ENCODE peak calls at places on chromosomes 12 and 14, in five cellular contexts. One of them, this sample, is unnamed.

GRCh38 chr12:107322063-107322462 is 228.7 kb upstream of the CRY1 start:
- DNase-seq in neural progenitor cell: no peak
- DNase-seq in colonic mucosa: no peak
- DNase-seq in AG04450: no peak
- DNase-seq in uterus: no peak
- DNase-seq in this sample: no peak

GRCh38 chr14:93989939-93990338 is 7.2 kb upstream of the CCDC197 start:
- DNase-seq in uterus: no peak
- DNase-seq in neural progenitor cell: no peak
- DNase-seq in AG04450: no peak
- DNase-seq in colonic mucosa: no peak
- DNase-seq in this sample: no peak

GRCh38 chr12:3679831-3680230 is 73.1 kb downstream of the CRACR2A start:
- DNase-seq in neural progenitor cell: no peak
- DNase-seq in AG04450: no peak
- DNase-seq in uterus: no peak
- DNase-seq in colonic mucosa: no peak
- DNase-seq in this sample: no peak

GRCh38 chr14:58479975-58480374 is 52.5 kb downstream of the KIAA0586 start:
- DNase-seq in uterus: no peak
- DNase-seq in neural progenitor cell: no peak
- DNase-seq in AG04450: no peak
- DNase-seq in colonic mucosa: no peak
- DNase-seq in this sample: no peak

GRCh38 chr12:104292872-104293794 is 10.4 kb upstream of the EID3 start:
- DNase-seq in uterus: no peak
- DNase-seq in neural progenitor cell: no peak
- DNase-seq in colonic mucosa: no peak
- DNase-seq in AG04450: no peak
- DNase-seq in this sample: no peak

GRCh38 chr12:94987806-94988205 is 15.7 kb downstream of the NDUFA12 start:
- DNase-seq in AG04450: no peak
- DNase-seq in colonic mucosa: no peak
- DNase-seq in uterus: no peak
- DNase-seq in neural progenitor cell: no peak
- DNase-seq in this sample: no peak

GRCh38 chr14:100651999-100652508 is 64.8 kb upstream of the BEGAIN start:
- DNase-seq in uterus: no peak
- DNase-seq in neural progenitor cell: no peak
- DNase-seq in colonic mucosa: no peak
- DNase-seq in AG04450: peak
- DNase-seq in this sample: no peak

GRCh38 chr12:13455765-13456164 is 259.2 kb downstream of the EMP1 start:
- DNase-seq in AG04450: no peak
- DNase-seq in neural progenitor cell: no peak
- DNase-seq in colonic mucosa: no peak
- DNase-seq in uterus: no peak
- DNase-seq in this sample: no peak

GRCh38 chr14:64682173-64682710 is 22.0 kb upstream of the PLEKHG3 start:
- DNase-seq in neural progenitor cell: no peak
- DNase-seq in colonic mucosa: peak
- DNase-seq in uterus: peak
- DNase-seq in AG04450: no peak
- DNase-seq in this sample: no peak

GRCh38 chr12:86233126-86233525 is 23.1 kb downstream of the MGAT4C start:
- DNase-seq in AG04450: no peak
- DNase-seq in uterus: no peak
- DNase-seq in colonic mucosa: no peak
- DNase-seq in neural progenitor cell: no peak
- DNase-seq in this sample: no peak

GRCh38 chr12:12819752-12820311 is 6.7 kb downstream of the DDX47 start:
- DNase-seq in colonic mucosa: no peak
- DNase-seq in uterus: peak
- DNase-seq in AG04450: peak
- DNase-seq in neural progenitor cell: no peak
- DNase-seq in this sample: no peak

GRCh38 chr14:88143817-88144216 is 138.9 kb downstream of the GPR65 start:
- DNase-seq in colonic mucosa: no peak
- DNase-seq in uterus: no peak
- DNase-seq in AG04450: no peak
- DNase-seq in neural progenitor cell: peak
- DNase-seq in this sample: no peak

DNA sequence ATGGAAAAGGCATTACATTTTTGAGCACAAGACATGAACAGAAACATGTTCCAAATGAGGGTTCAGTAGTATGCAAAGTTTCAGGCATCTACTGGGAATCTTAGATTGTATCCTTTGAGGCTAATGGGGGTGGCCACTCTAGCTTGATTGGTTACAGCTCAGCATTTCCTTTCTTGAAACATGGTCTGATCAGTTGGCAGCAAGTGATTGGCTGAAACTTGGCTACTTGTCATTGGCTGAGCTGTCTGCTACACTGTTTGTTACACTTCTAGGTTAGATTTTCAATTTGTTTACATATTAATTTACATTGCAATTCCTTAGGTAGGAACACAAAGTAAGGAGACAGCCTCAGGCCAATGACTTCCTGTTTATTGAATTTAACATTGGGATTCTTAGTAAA is 918.0 kb upstream of the SEL1L start:
- DNase-seq in uterus: no peak
- DNase-seq in AG04450: no peak
- DNase-seq in neural progenitor cell: no peak
- DNase-seq in colonic mucosa: no peak
- DNase-seq in this sample: no peak
- H3K4me3 ChIP-seq in uterus: no peak
- H3K4me3 ChIP-seq in AG04450: no peak
- H3K4me3 ChIP-seq in neural progenitor cell: no peak
- H3K4me3 ChIP-seq in colonic mucosa: no peak
- H3K4me3 ChIP-seq in this sample: no peak

GRCh38 chr14:76956253-76957090 is 72.0 kb downstream of the IRF2BPL start:
- DNase-seq in neural progenitor cell: peak
- DNase-seq in colonic mucosa: peak
- DNase-seq in AG04450: peak
- DNase-seq in uterus: peak
- DNase-seq in this sample: peak

GRCh38 chr14:76954371-76954770 is 74.1 kb downstream of the IRF2BPL start:
- DNase-seq in neural progenitor cell: no peak
- DNase-seq in uterus: no peak
- DNase-seq in AG04450: no peak
- DNase-seq in colonic mucosa: no peak
- DNase-seq in this sample: no peak

GRCh38 chr14:76953196-76953945 is 75.1 kb downstream of the IRF2BPL start:
- DNase-seq in neural progenitor cell: no peak
- DNase-seq in colonic mucosa: peak
- DNase-seq in AG04450: no peak
- DNase-seq in uterus: peak
- DNase-seq in this sample: peak

GRCh38 chr14:76955575-76956252 is 72.8 kb downstream of the IRF2BPL start:
- DNase-seq in colonic mucosa: peak
- DNase-seq in AG04450: no peak
- DNase-seq in neural progenitor cell: no peak
- DNase-seq in uterus: no peak
- DNase-seq in this sample: peak

DNA sequence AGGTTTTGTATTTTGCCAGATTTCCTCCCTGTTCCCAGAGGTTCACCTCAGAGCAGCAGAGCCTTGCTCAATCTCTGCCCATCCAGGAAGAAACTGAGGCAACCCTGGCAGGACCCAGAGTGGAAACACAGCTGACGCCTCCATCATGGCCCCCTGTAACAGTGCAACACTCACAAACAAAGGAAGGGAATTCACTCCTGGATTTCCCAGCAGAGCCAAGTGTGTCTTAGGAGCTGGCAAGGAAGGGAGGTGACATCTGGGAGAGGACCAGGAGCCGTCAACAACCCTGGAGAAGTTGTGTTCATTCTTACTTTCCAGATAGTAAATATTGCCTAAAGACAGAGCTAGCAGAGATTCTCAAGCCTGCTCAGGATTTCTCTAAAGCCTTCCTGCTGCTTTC is 73.7 kb downstream of the IRF2BPL start:
- DNase-seq in uterus: no peak
- DNase-seq in neural progenitor cell: no peak
- DNase-seq in AG04450: no peak
- DNase-seq in colonic mucosa: no peak
- DNase-seq in this sample: no peak
- H3K27ac ChIP-seq in uterus: peak
- H3K27ac ChIP-seq in neural progenitor cell: no peak
- H3K27ac ChIP-seq in AG04450: peak
- H3K27ac ChIP-seq in colonic mucosa: peak
- H3K27ac ChIP-seq in this sample: no peak

GRCh38 chr12:31260840-31261239 is 65.1 kb downstream of the SINHCAF start:
- DNase-seq in AG04450: no peak
- DNase-seq in neural progenitor cell: no peak
- DNase-seq in uterus: no peak
- DNase-seq in colonic mucosa: no peak
- DNase-seq in this sample: no peak

GRCh38 chr12:31257784-31258183 is 68.2 kb downstream of the SINHCAF start:
- DNase-seq in neural progenitor cell: no peak
- DNase-seq in AG04450: no peak
- DNase-seq in uterus: no peak
- DNase-seq in colonic mucosa: no peak
- DNase-seq in this sample: no peak

GRCh38 chr12:31259136-31259881 is 66.6 kb downstream of the SINHCAF start:
- DNase-seq in neural progenitor cell: no peak
- DNase-seq in colonic mucosa: no peak
- DNase-seq in uterus: no peak
- DNase-seq in AG04450: no peak
- DNase-seq in this sample: no peak

GRCh38 chr12:31263661-31264060 is 62.3 kb downstream of the SINHCAF start:
- DNase-seq in colonic mucosa: no peak
- DNase-seq in AG04450: no peak
- DNase-seq in uterus: no peak
- DNase-seq in neural progenitor cell: no peak
- DNase-seq in this sample: no peak

DNA sequence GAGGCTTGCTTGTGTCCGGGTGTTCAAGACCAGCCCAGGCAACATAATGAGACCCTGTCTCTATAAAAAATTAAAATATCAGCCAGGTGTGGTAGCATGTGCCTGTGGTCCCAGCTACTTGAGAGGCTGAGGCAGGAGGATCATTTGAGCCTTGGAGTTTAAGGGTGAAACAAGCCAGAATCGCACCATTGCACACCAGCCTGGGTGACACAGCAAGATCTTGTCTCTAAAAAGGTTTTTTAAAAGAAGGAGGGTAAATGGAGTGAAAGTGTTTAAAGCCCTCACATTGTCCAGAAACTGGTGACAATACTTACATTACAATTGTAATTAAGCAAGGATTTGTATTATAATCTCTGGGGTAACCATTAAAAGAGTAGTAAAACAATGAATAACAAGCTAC is 64.2 kb downstream of the SINHCAF start:
- DNase-seq in AG04450: no peak
- DNase-seq in neural progenitor cell: no peak
- DNase-seq in colonic mucosa: no peak
- DNase-seq in uterus: no peak
- DNase-seq in this sample: no peak
- TF ChIP-seq CTCF in AG04450: no peak
- TF ChIP-seq CTCF in neural progenitor cell: no peak
- TF ChIP-seq CTCF in colonic mucosa: no peak
- TF ChIP-seq CTCF in uterus: no peak
- TF ChIP-seq CTCF in this sample: no peak

GRCh38 chr12:55706840-55707671 is 648 bp downstream of the ITGA7 start:
- DNase-seq in AG04450: no peak
- DNase-seq in neural progenitor cell: peak
- DNase-seq in uterus: no peak
- DNase-seq in colonic mucosa: no peak
- DNase-seq in this sample: no peak
- H3K4me3 ChIP-seq in AG04450: peak
- H3K4me3 ChIP-seq in neural progenitor cell: peak
- H3K4me3 ChIP-seq in uterus: peak
- H3K4me3 ChIP-seq in colonic mucosa: peak
- H3K4me3 ChIP-seq in this sample: peak

GRCh38 chr12:118175823-118176447 is 40.0 kb downstream of the PEBP1 start:
- DNase-seq in uterus: no peak
- DNase-seq in neural progenitor cell: no peak
- DNase-seq in colonic mucosa: no peak
- DNase-seq in AG04450: no peak
- DNase-seq in this sample: no peak
- H3K27ac ChIP-seq in uterus: no peak
- H3K27ac ChIP-seq in neural progenitor cell: no peak
- H3K27ac ChIP-seq in colonic mucosa: no peak
- H3K27ac ChIP-seq in AG04450: no peak
- H3K27ac ChIP-seq in this sample: no peak

DNA sequence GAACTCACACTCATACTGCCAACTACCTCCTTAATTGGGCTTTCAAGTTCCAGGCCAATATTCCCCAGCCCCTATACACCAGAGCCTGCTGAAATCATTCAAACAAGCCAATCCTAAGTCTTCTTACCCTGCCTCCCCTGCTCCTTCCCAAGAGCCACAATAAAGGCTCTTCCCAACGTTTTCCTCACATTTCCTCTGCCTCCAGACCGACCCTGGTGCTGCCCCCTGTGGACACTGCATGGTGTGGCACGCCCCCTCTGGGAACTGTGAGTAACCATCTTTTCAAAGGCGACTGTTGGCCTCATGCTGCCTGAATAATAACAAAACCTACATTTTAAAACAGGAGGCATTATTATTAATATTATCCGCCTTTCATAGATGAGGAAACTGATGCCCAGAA is 111.6 kb upstream of the NOS1 start:
- DNase-seq in colonic mucosa: peak
- DNase-seq in uterus: no peak
- DNase-seq in AG04450: no peak
- DNase-seq in neural progenitor cell: peak
- DNase-seq in this sample: no peak
- TF ChIP-seq CTCF in colonic mucosa: no peak
- TF ChIP-seq CTCF in uterus: no peak
- TF ChIP-seq CTCF in AG04450: no peak
- TF ChIP-seq CTCF in neural progenitor cell: peak
- TF ChIP-seq CTCF in this sample: no peak

This sample was measured in CD8-positive, alpha-beta T cell.